ENCODE peak calls at places on chromosome 11, in five cellular contexts. One of them, this sample, is unnamed.

GRCh38 chr11:121293276-121293569 is 652 bp downstream of the SC5D start:
- ATAC-seq in naive B cell: no peak
- ATAC-seq in CD4-positive, CD25-positive, alpha-beta regulatory T cell: no peak
- ATAC-seq in activated CD8-positive, alpha-beta memory T cell treated with anti-CD3 and anti-CD28 coated beads, Interleukin-2, amount 10 ng/mL, durations not matched to agents 7 days and 5 days: no peak
- ATAC-seq in HCT116: no peak
- ATAC-seq in this sample: no peak

GRCh38 chr11:59787255-59787588 is 23.4 kb downstream of the MRPL16 start:
- ATAC-seq in naive B cell: no peak
- ATAC-seq in CD4-positive, CD25-positive, alpha-beta regulatory T cell: no peak
- ATAC-seq in activated CD8-positive, alpha-beta memory T cell treated with anti-CD3 and anti-CD28 coated beads, Interleukin-2, amount 10 ng/mL, durations not matched to agents 7 days and 5 days: no peak
- ATAC-seq in HCT116: peak; percentile 71
- ATAC-seq in this sample: no peak

GRCh38 chr11:66624450-66624849 is 8.0 kb downstream of the RBM14 start:
- ATAC-seq in naive B cell: no peak
- ATAC-seq in CD4-positive, CD25-positive, alpha-beta regulatory T cell: no peak
- ATAC-seq in activated CD8-positive, alpha-beta memory T cell treated with anti-CD3 and anti-CD28 coated beads, Interleukin-2, amount 10 ng/mL, durations not matched to agents 7 days and 5 days: no peak
- ATAC-seq in HCT116: no peak
- ATAC-seq in this sample: no peak

GRCh38 chr11:13135385-13136271 is 126.5 kb downstream of the RASSF10 start:
- ATAC-seq in naive B cell: no peak
- ATAC-seq in CD4-positive, CD25-positive, alpha-beta regulatory T cell: no peak
- ATAC-seq in activated CD8-positive, alpha-beta memory T cell treated with anti-CD3 and anti-CD28 coated beads, Interleukin-2, amount 10 ng/mL, durations not matched to agents 7 days and 5 days: no peak
- ATAC-seq in HCT116: peak; percentile 57
- ATAC-seq in this sample: no peak

GRCh38 chr11:48087974-48088681 is 107.8 kb downstream of the PTPRJ start:
- ATAC-seq in naive B cell: no peak
- ATAC-seq in CD4-positive, CD25-positive, alpha-beta regulatory T cell: no peak
- ATAC-seq in activated CD8-positive, alpha-beta memory T cell treated with anti-CD3 and anti-CD28 coated beads, Interleukin-2, amount 10 ng/mL, durations not matched to agents 7 days and 5 days: no peak
- ATAC-seq in HCT116: no peak
- ATAC-seq in this sample: no peak

GRCh38 chr11:8766043-8766992 is 83.7 kb downstream of the RPL27A start:
- ATAC-seq in naive B cell: no peak
- ATAC-seq in CD4-positive, CD25-positive, alpha-beta regulatory T cell: no peak
- ATAC-seq in activated CD8-positive, alpha-beta memory T cell treated with anti-CD3 and anti-CD28 coated beads, Interleukin-2, amount 10 ng/mL, durations not matched to agents 7 days and 5 days: no peak
- ATAC-seq in HCT116: no peak
- ATAC-seq in this sample: no peak

GRCh38 chr11:64878494-64879225 is at the start of gene EHD1:
- ATAC-seq in naive B cell: peak; percentile 80
- ATAC-seq in CD4-positive, CD25-positive, alpha-beta regulatory T cell: peak; percentile 84
- ATAC-seq in activated CD8-positive, alpha-beta memory T cell treated with anti-CD3 and anti-CD28 coated beads, Interleukin-2, amount 10 ng/mL, durations not matched to agents 7 days and 5 days: peak; percentile 75
- ATAC-seq in HCT116: peak; percentile 88
- ATAC-seq in this sample: peak; percentile 75

GRCh38 chr11:11659567-11660341 is 37.9 kb upstream of the GALNT18 start:
- ATAC-seq in naive B cell: no peak
- ATAC-seq in CD4-positive, CD25-positive, alpha-beta regulatory T cell: no peak
- ATAC-seq in activated CD8-positive, alpha-beta memory T cell treated with anti-CD3 and anti-CD28 coated beads, Interleukin-2, amount 10 ng/mL, durations not matched to agents 7 days and 5 days: no peak
- ATAC-seq in HCT116: peak; percentile 86
- ATAC-seq in this sample: no peak

GRCh38 chr11:61198948-61199523 is 4.3 kb upstream of the PGA3 start:
- ATAC-seq in naive B cell: no peak
- ATAC-seq in CD4-positive, CD25-positive, alpha-beta regulatory T cell: no peak
- ATAC-seq in activated CD8-positive, alpha-beta memory T cell treated with anti-CD3 and anti-CD28 coated beads, Interleukin-2, amount 10 ng/mL, durations not matched to agents 7 days and 5 days: no peak
- ATAC-seq in HCT116: no peak
- ATAC-seq in this sample: peak; percentile 59

This sample was measured in activated T-helper 17 cell treated with anti-CD3 and anti-CD28 coated beads, Interleukin-2, amount 50 U/mL, for 72 hours.